ENCODE peak calls at places on chromosome 9, in five cellular contexts. S is endodermal cell, Y is choroid plexus epithelial cell, I is tibial artery, Z is GM23338. O is an unnamed sample.

GRCh38 chr9:34010979-34011378 is 37.7 kb downstream of the UBAP2 start:
- DNase-seq in I (no peak), Y (peak; percentile 30), Z (no peak), S (no peak), O (no peak)

GRCh38 chr9:26856413-26857032 is 36.1 kb downstream of the CAAP1 start:
- DNase-seq in Z (peak; percentile 89), S (peak; percentile 77), Y (peak; percentile 77), I (no peak), O (peak; percentile 43)

GRCh38 chr9:96419691-96419969 is 1.5 kb upstream of the ZNF367 start:
- DNase-seq in S (no peak), Z (no peak), I (no peak), Y (no peak), O (no peak)

GRCh38 chr9:11992866-11993265 is 700.3 kb upstream of the TYRP1 start:
- DNase-seq in S (no peak), Y (no peak), I (no peak), Z (no peak), O (no peak)

GRCh38 chr9:21993893-21994525 is at the start of gene CDKN2A:
- DNase-seq in Y (peak; percentile 60), S (peak; percentile 84), I (no peak), Z (peak; percentile 72), O (no peak)

GRCh38 chr9:128702949-128703615 is 779 bp downstream of the PKN3 start:
- DNase-seq in Y (no peak), Z (peak; percentile 72), I (peak; percentile 73), S (peak; percentile 88), O (no peak)

GRCh38 chr9:3865373-3865772 is 339.6 kb upstream of the RFX3 start:
- DNase-seq in I (no peak), Z (no peak), S (no peak), Y (no peak), O (no peak)

GRCh38 chr9:75131700-75132099 is 43.4 kb downstream of the OSTF1 start:
- DNase-seq in Z (no peak), Y (no peak), S (no peak), I (no peak), O (no peak)

GRCh38 chr9:75108571-75108970 is 20.3 kb downstream of the OSTF1 start:
- DNase-seq in Y (peak; percentile 72), S (no peak), I (no peak), Z (no peak), O (no peak)

GRCh38 chr9:112013261-112013660 is 116.6 kb downstream of the UGCG start:
- DNase-seq in S (peak; percentile 2), Z (no peak), Y (no peak), I (no peak), O (no peak)

GRCh38 chr9:130311774-130312140 is 46.2 kb downstream of the HMCN2 start:
- DNase-seq in S (no peak), Y (no peak), I (no peak), Z (no peak), O (no peak)

GRCh38 chr9:68832853-68833518 is 127.9 kb downstream of the PIP5K1B start:
- DNase-seq in I (no peak), Z (no peak), S (no peak), Y (no peak), O (no peak)

GRCh38 chr9:107760469-107761242 is 271.1 kb upstream of the KLF4 start:
- DNase-seq in Y (no peak), S (no peak), Z (no peak), I (peak; percentile 77), O (no peak)

GRCh38 chr9:128568470-128569083 is 16.2 kb downstream of the SPTAN1 start:
- DNase-seq in Y (peak; percentile 27), S (no peak), Z (no peak), I (no peak), O (no peak)

GRCh38 chr9:129482521-129483466 is 138.1 kb downstream of the C9orf50 start:
- DNase-seq in Y (peak; percentile 92), Z (peak; percentile 75), I (peak; percentile 96), S (peak; percentile 84), O (no peak)

GRCh38 chr9:85949591-85950335 is 8.8 kb downstream of the NAA35 start:
- DNase-seq in Z (no peak), S (no peak), I (no peak), Y (peak; percentile 62), O (no peak)

GRCh38 chr9:133835273-133835901 is 97.2 kb upstream of the SARDH start:
- DNase-seq in Z (no peak), I (no peak), Y (no peak), S (no peak), O (no peak)

GRCh38 chr9:93582115-93582514 is 5.7 kb downstream of the PHF2 start:
- DNase-seq in Y (peak; percentile 83), S (peak; percentile 44), Z (no peak), I (peak; percentile 56), O (no peak)

GRCh38 chr9:70413427-70413797 is 1.0 kb downstream of the KLF9 start:
- DNase-seq in Y (no peak), S (no peak), I (no peak), Z (peak; percentile 70), O (no peak)

GRCh38 chr9:108953983-108954574 is 19.9 kb downstream of the ABITRAM start:
- DNase-seq in I (no peak), Y (peak; percentile 77), Z (peak; percentile 58), S (no peak), O (no peak)

GRCh38 chr9:125376261-125377226 is 114.9 kb downstream of the GAPVD1 start:
- DNase-seq in S (no peak), I (no peak), Y (no peak), Z (no peak), O (no peak)

GRCh38 chr9:125377584-125378250 is 116.1 kb downstream of the GAPVD1 start:
- DNase-seq in Z (no peak), S (no peak), I (no peak), Y (no peak), O (no peak)

GRCh38 chr9:125372441-125373226 is 111.0 kb downstream of the GAPVD1 start:
- DNase-seq in I (no peak), S (no peak), Y (no peak), Z (no peak), O (no peak)

GRCh38 chr9:125375820-125376219 is 114.2 kb downstream of the GAPVD1 start:
- DNase-seq in I (no peak), Y (no peak), S (no peak), Z (no peak), O (no peak)

DNA sequence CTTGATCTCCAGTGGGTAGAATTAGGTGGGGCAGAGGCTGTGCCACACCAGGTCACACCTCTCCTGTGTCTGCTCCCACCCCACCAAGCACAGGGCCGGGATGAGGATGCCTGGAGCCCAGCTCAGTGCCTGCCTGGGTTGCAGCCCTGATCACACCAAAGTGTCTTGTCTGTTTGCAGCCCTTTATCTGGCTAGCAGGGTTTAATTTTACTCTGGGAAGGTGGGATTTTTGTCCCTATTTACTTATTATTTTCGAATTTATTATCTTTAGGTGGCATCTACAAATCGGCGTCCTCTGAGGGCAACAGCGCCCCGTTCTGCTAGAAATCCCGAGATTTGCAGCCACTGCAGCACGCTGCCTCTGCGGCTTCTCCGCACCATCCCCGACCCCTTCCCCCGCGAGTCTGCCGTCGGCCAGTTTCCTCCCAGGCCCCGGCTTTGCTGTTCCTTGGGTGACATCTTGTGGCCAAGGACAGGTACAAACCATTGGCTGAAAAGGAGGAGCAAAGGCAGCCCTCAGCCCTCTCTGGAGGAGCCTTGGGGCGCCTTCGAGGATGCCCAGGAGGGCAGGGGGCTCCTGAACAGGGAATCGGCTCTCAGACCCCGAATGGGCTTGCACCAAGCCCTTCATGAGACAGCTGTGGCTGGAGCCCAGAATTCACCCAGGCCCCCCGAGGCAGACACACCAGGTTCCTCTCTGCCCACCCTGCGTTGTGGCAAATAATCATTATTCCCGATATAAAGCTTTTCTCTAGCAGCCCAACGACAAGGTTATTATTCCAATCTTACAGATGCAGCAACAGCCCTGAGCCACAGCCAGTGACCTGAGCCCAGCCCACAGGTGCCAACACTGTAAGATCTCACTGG is 113.0 kb downstream of the GAPVD1 start:
- DNase-seq in Z (peak; percentile 94), Y (peak; percentile 82), I (no peak), S (peak; percentile 93), O (no peak)
- TF ChIP-seq CTCF in Z (peak; percentile 99), Y (peak; percentile 87), I (peak; percentile 77), S (peak; percentile 89), O (peak; percentile 80)

DNA sequence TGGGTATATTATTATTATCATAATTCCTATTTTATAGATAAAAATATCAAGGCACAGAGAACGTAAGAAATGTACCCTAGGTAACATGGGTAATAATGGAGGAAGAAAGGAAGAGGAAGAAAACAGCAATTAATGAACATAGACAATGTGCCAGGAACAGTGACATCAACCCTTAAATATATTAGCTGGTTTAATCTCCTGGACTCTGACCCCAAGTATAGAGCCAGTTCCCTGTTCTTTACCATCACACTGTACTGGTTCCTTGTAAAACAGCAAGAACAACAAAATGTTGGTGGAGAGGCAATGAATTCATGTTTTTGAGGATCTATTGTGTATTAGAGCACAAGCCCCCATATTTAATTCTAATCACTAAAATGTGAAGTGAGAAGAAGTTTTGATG is 192.1 kb downstream of the SMC2 start:
- DNase-seq in Z (no peak), Y (no peak), I (no peak), S (no peak), O (no peak)
- H3K4me3 ChIP-seq in Z (no peak overlapping the region), Y (no peak overlapping the region), I (no peak overlapping the region), S (no peak overlapping the region), O (no peak overlapping the region)

GRCh38 chr9:101737705-101738565 is 512 bp downstream of the GRIN3A start:
- DNase-seq in S (peak; percentile 84), Z (peak; percentile 67), I (no peak), Y (no peak), O (no peak)

GRCh38 chr9:101739311-101739710 is 864 bp upstream of the GRIN3A start:
- DNase-seq in Y (no peak), I (no peak), S (no peak), Z (peak; percentile 36), O (no peak)

GRCh38 chr9:101737165-101737704 is 1.2 kb downstream of the GRIN3A start:
- DNase-seq in I (no peak), S (peak; percentile 54), Y (no peak), Z (peak; percentile 3), O (no peak)

GRCh38 chr9:101736723-101737122 is 1.7 kb downstream of the GRIN3A start:
- DNase-seq in Y (peak; percentile 13), I (no peak), Z (peak; percentile 91), S (peak; percentile 91), O (no peak)

GRCh38 chr9:101738566-101739183 is at the start of gene GRIN3A:
- DNase-seq in I (no peak), S (peak; percentile 82), Y (no peak), Z (peak; percentile 57), O (no peak)
- TF ChIP-seq CTCF in I (no peak), S (peak; percentile 23), Y (no peak), Z (peak; percentile 71), O (no peak)

GRCh38 chr9:78030553-78031270 is 899 bp downstream of the GNAQ start:
- DNase-seq in Y (peak; percentile 49), I (peak; percentile 79), S (peak; percentile 85), Z (peak; percentile 72), O (no peak)

GRCh38 chr9:78031271-78031825 is at the start of gene GNAQ:
- DNase-seq in Y (no peak), I (peak; percentile 70), Z (peak; percentile 59), S (peak; percentile 81), O (no peak)

GRCh38 chr9:78026947-78027346 is 4.7 kb downstream of the GNAQ start:
- DNase-seq in Y (peak; percentile 65), Z (no peak), S (no peak), I (no peak), O (no peak)

GRCh38 chr9:78029601-78030552 is 1.7 kb downstream of the GNAQ start:
- DNase-seq in Y (peak; percentile 59), I (no peak), Z (peak; percentile 40), S (no peak), O (no peak)

DNA sequence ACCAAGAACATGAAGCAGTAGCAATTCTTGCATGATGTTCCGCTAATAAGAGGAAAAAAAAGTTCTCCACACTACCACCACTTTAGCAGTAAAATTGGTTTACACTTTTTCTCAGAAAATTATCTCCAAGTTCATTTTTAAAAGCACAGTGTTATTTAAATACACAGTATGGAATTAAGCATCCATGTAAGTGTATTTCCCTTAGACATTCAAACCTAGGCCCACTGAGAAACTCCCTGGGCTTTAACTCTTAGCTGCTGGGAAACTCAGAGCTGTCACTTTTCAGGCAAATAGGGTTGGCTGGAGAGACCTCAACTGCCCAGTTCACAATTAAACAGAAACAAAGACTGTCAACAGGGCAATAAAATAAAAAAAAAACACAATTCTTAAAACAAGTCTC is 2.7 kb downstream of the GNAQ start:
- DNase-seq in S (no peak), Z (no peak), Y (no peak), I (no peak), O (no peak)
- H3K4me3 ChIP-seq in S (peak overlapping the region; percentile 89), Z (peak overlapping the region; percentile 83), Y (peak overlapping the region; percentile 85), I (peak overlapping the region; percentile 61), O (peak overlapping the region; percentile 85)